ENCODE peak calls at places on chromosomes 13 and 19, in six cellular contexts. N is BJ; F is retinal pigment epithelial cell; L is stimulated activated CD8-positive, alpha-beta memory T cell treated with anti-CD3 and anti-CD28 coated beads, Interleukin-7, amount 100 ng/mL, for 24 hours; O is NCI-H2171; Z is NCI-H748 treated with DMSO at 0.1 percent for 48 hours. W is an unnamed sample.

GRCh38 chr13:74464656-74465055 is 330.5 kb upstream of the KLF12 start:
- DNase-seq in N (no peak), F (no peak), L (no peak), O (no peak), Z (no peak), W (no peak)

GRCh38 chr19:39754544-39754943 is 16.7 kb upstream of the CLC start:
- DNase-seq in N (no peak), F (no peak), L (no peak), O (no peak), Z (no peak), W (no peak)

GRCh38 chr19:50043967-50044366 is 18.2 kb downstream of the ZNF473 start:
- DNase-seq in N (no peak), F (no peak), L (no peak), O (no peak), Z (no peak), W (no peak)

GRCh38 chr19:28290963-28291657 is 921.8 kb downstream of the UQCRFS1 start:
- DNase-seq in N (no peak), F (no peak), L (no peak), O (no peak), Z (no peak), W (no peak)

GRCh38 chr13:105918842-105919741 is 616.4 kb downstream of the EFNB2 start:
- DNase-seq in N (no peak), F (peak), L (no peak), O (peak), Z (no peak), W (peak)

GRCh38 chr19:55273978-55274707 is 5.8 kb downstream of the HSPBP1 start:
- DNase-seq in N (no peak), F (no peak), L (no peak), O (no peak), Z (no peak), W (no peak)

GRCh38 chr19:19053508-19054314 is 10.1 kb upstream of the SLC25A42 start:
- DNase-seq in N (no peak), F (no peak), L (no peak), O (no peak), Z (no peak), W (peak)

GRCh38 chr19:18650048-18650435 is 13.2 kb downstream of the KLHL26 start:
- DNase-seq in N (no peak), F (no peak), L (no peak), O (no peak), Z (no peak), W (no peak)

GRCh38 chr13:114282143-114282685 is 813 bp downstream of the UPF3A start:
- DNase-seq in N (peak), F (no peak), L (peak), O (no peak), Z (peak), W (peak)

GRCh38 chr19:3898426-3898825 is 17.9 kb downstream of the ATCAY start:
- DNase-seq in N (no peak), F (no peak), L (no peak), O (no peak), Z (no peak), W (no peak)

GRCh38 chr19:330503-330902 is 14.1 kb downstream of the MIER2 start:
- DNase-seq in N (no peak), F (no peak), L (no peak), O (no peak), Z (no peak), W (no peak)

GRCh38 chr13:98447881-98448641 is 128.8 kb downstream of the STK24 start:
- DNase-seq in N (no peak), F (no peak), L (no peak), O (no peak), Z (no peak), W (peak)

GRCh38 chr13:97321101-97321500 is 99.0 kb downstream of the MBNL2 start:
- DNase-seq in N (no peak), F (no peak), L (no peak), O (no peak), Z (no peak), W (no peak)

GRCh38 chr13:51614350-51614786 is 30.1 kb downstream of the WDFY2 start:
- DNase-seq in N (no peak), F (no peak), L (no peak), O (peak), Z (no peak), W (peak)

GRCh38 chr13:74082741-74083160 is 51.5 kb downstream of the KLF12 start:
- DNase-seq in N (no peak), F (no peak), L (no peak), O (no peak), Z (no peak), W (no peak)

GRCh38 chr19:1159864-1160595 is 14.0 kb downstream of the SBNO2 start:
- DNase-seq in N (no peak), F (no peak), L (no peak), O (no peak), Z (no peak), W (no peak)

GRCh38 chr13:47679391-47679790 is 321.7 kb downstream of the SUCLA2 start:
- DNase-seq in N (peak), F (no peak), L (no peak), O (no peak), Z (no peak), W (no peak)

GRCh38 chr13:105436946-105437345 is 1098.5 kb downstream of the EFNB2 start:
- DNase-seq in N (no peak), F (no peak), L (no peak), O (no peak), Z (no peak), W (no peak)